ENCODE peak calls at places on chromosomes 4 and X, in four cellular contexts. One of them, this sample, is unnamed.

GRCh38 chr4:92252846-92253245 is 50.9 kb upstream of the GRID2 start:
- DNase-seq in left kidney: no peak
- DNase-seq in astrocyte of the spinal cord: no peak
- DNase-seq in M059J: no peak
- DNase-seq in this sample: no peak

GRCh38 chr4:76546282-76547166 is 111.5 kb downstream of the SHROOM3 start:
- DNase-seq in left kidney: peak; percentile 90
- DNase-seq in astrocyte of the spinal cord: peak; percentile 91
- DNase-seq in M059J: peak; percentile 88
- DNase-seq in this sample: peak; percentile 82

GRCh38 chr4:6575503-6576240 is 683 bp downstream of the MAN2B2 start:
- DNase-seq in left kidney: no peak
- DNase-seq in astrocyte of the spinal cord: no peak
- DNase-seq in M059J: no peak
- DNase-seq in this sample: no peak

GRCh38 chrX:111170017-111170416 is 74.0 kb downstream of the PAK3 start:
- DNase-seq in left kidney: no peak
- DNase-seq in astrocyte of the spinal cord: peak; percentile 31
- DNase-seq in M059J: no peak
- DNase-seq in this sample: no peak

GRCh38 chr4:147596976-147597375 is 20.2 kb upstream of the TMEM184C start:
- DNase-seq in left kidney: peak; percentile 29
- DNase-seq in astrocyte of the spinal cord: peak; percentile 85
- DNase-seq in M059J: peak; percentile 94
- DNase-seq in this sample: peak; percentile 68

GRCh38 chrX:121254336-121254735 is 206.9 kb downstream of the GLUD2 start:
- DNase-seq in left kidney: no peak
- DNase-seq in astrocyte of the spinal cord: no peak
- DNase-seq in M059J: no peak
- DNase-seq in this sample: no peak

GRCh38 chr4:133464311-133464710 is 315.2 kb downstream of the PCDH10 start:
- DNase-seq in left kidney: peak; percentile 9
- DNase-seq in astrocyte of the spinal cord: no peak
- DNase-seq in M059J: peak; percentile 2
- DNase-seq in this sample: no peak

GRCh38 chrX:41116948-41117347 is 31.7 kb downstream of the USP9X start:
- DNase-seq in left kidney: no peak
- DNase-seq in astrocyte of the spinal cord: no peak
- DNase-seq in M059J: no peak
- DNase-seq in this sample: no peak

GRCh38 chr4:130026185-130026584 is 930.2 kb downstream of the C4orf33 start:
- DNase-seq in left kidney: no peak
- DNase-seq in astrocyte of the spinal cord: no peak
- DNase-seq in M059J: no peak
- DNase-seq in this sample: no peak

GRCh38 chr4:103915224-103915869 is 195.6 kb upstream of the TACR3 start:
- DNase-seq in left kidney: peak; percentile 43
- DNase-seq in astrocyte of the spinal cord: peak; percentile 19
- DNase-seq in M059J: peak; percentile 10
- DNase-seq in this sample: peak; percentile 31

GRCh38 chrX:71367396-71367795 is 1.2 kb downstream of the TAF1 start:
- DNase-seq in left kidney: peak; percentile 18
- DNase-seq in astrocyte of the spinal cord: no peak
- DNase-seq in M059J: peak; percentile 6
- DNase-seq in this sample: no peak

GRCh38 chr4:84530449-84530848 is 31.4 kb upstream of the NKX6-1 start:
- DNase-seq in left kidney: no peak
- DNase-seq in astrocyte of the spinal cord: no peak
- DNase-seq in M059J: peak; percentile 72
- DNase-seq in this sample: peak; percentile 8

GRCh38 chrX:17535229-17535628 is 160.2 kb downstream of the NHS start:
- DNase-seq in left kidney: no peak
- DNase-seq in astrocyte of the spinal cord: no peak
- DNase-seq in M059J: peak; percentile 16
- DNase-seq in this sample: no peak

GRCh38 chr4:1693131-1693896 is 9.2 kb upstream of the FAM53A start:
- DNase-seq in left kidney: peak; percentile 90
- DNase-seq in astrocyte of the spinal cord: peak; percentile 76
- DNase-seq in M059J: peak; percentile 65
- DNase-seq in this sample: peak; percentile 81

GRCh38 chr4:45292844-45293243 is 566.5 kb upstream of the GNPDA2 start:
- DNase-seq in left kidney: no peak
- DNase-seq in astrocyte of the spinal cord: no peak
- DNase-seq in M059J: no peak
- DNase-seq in this sample: no peak

GRCh38 chr4:103934178-103934789 is 214.5 kb upstream of the TACR3 start:
- DNase-seq in left kidney: peak; percentile 63
- DNase-seq in astrocyte of the spinal cord: peak; percentile 65
- DNase-seq in M059J: peak; percentile 36
- DNase-seq in this sample: peak; percentile 47

GRCh38 chr4:33255507-33255906 is 2535.3 kb downstream of the PCDH7 start:
- DNase-seq in left kidney: no peak
- DNase-seq in astrocyte of the spinal cord: no peak
- DNase-seq in M059J: no peak
- DNase-seq in this sample: no peak